ENCODE peak calls at places on chromosomes 5 and 9, in seven cellular contexts. P is PC-3, E is psoas muscle, N is left ventricle myocardium inferior, Q is GM23248, U is PC-9, G is astrocyte. W is an unnamed sample. For H3K27me3, the result is how much of the 10 kb centered on the place peaks cover.

GRCh38 chr5:4068171-4068570 is 472.5 kb downstream of the IRX1 start:
- DNase-seq in P (no peak), E (no peak), N (no peak), Q (no peak), U (no peak), G (no peak), W (no peak)

GRCh38 chr9:71830929-71831328 is 62.6 kb upstream of the CEMIP2 start:
- DNase-seq in P (peak), E (no peak), N (no peak), Q (no peak), U (no peak), G (peak), W (no peak)

GRCh38 chr9:26657958-26658357 is 234.6 kb downstream of the CAAP1 start:
- DNase-seq in P (peak), E (no peak), N (no peak), Q (no peak), U (no peak), G (no peak), W (no peak)

GRCh38 chr9:27183701-27184100 is 74.7 kb downstream of the TEK start:
- DNase-seq in P (peak), E (no peak), N (no peak), Q (peak), U (no peak), G (peak), W (no peak)

GRCh38 chr9:122567901-122568300 is 15.0 kb downstream of the OR1N2 start:
- DNase-seq in P (no peak), E (no peak), N (no peak), Q (no peak), U (no peak), G (no peak), W (no peak)

GRCh38 chr9:16985559-16986348 is 115.3 kb upstream of the BNC2 start:
- DNase-seq in P (peak), E (no peak), N (no peak), Q (peak), U (no peak), G (peak), W (peak)

GRCh38 chr5:151155777-151156731 is 1.5 kb downstream of the ANXA6 start:
- DNase-seq in P (no peak), E (no peak), N (no peak), Q (peak), U (no peak), G (peak), W (no peak)

GRCh38 chr9:26655166-26655565 is 237.4 kb downstream of the CAAP1 start:
- DNase-seq in P (no peak), E (no peak), N (no peak), Q (no peak), U (no peak), G (no peak), W (no peak)

GRCh38 chr9:131117111-131117761 is 8.2 kb upstream of the NUP214 start:
- DNase-seq in P (no peak), E (no peak), N (no peak), Q (no peak), U (no peak), G (no peak), W (peak)

GRCh38 chr5:13412040-13412595 is 532.4 kb downstream of the DNAH5 start:
- DNase-seq in P (no peak), E (no peak), N (no peak), Q (no peak), U (peak), G (no peak), W (no peak)

GRCh38 chr9:98572054-98572627 is 136.6 kb downstream of the GABBR2 start:
- DNase-seq in P (peak), E (no peak), N (no peak), Q (peak), U (no peak), G (no peak), W (no peak)

GRCh38 chr9:135951889-135952663 is 9.1 kb downstream of the UBAC1 start:
- DNase-seq in P (peak), E (peak), N (no peak), Q (no peak), U (peak), G (peak), W (no peak)

GRCh38 chr9:89626741-89627265 is 22.0 kb downstream of the GADD45G start:
- DNase-seq in P (no peak), E (no peak), N (no peak), Q (no peak), U (no peak), G (no peak), W (no peak)

GRCh38 chr9:89632136-89633135 is 27.6 kb downstream of the GADD45G start:
- DNase-seq in P (no peak), E (no peak), N (no peak), Q (no peak), U (no peak), G (no peak), W (peak)

GRCh38 chr9:89625721-89626687 is 21.2 kb downstream of the GADD45G start:
- DNase-seq in P (no peak), E (no peak), N (no peak), Q (no peak), U (no peak), G (no peak), W (no peak)

GRCh38 chr9:89631381-89631780 is 26.6 kb downstream of the GADD45G start:
- DNase-seq in P (no peak), E (no peak), N (no peak), Q (peak), U (no peak), G (no peak), W (no peak)

DNA sequence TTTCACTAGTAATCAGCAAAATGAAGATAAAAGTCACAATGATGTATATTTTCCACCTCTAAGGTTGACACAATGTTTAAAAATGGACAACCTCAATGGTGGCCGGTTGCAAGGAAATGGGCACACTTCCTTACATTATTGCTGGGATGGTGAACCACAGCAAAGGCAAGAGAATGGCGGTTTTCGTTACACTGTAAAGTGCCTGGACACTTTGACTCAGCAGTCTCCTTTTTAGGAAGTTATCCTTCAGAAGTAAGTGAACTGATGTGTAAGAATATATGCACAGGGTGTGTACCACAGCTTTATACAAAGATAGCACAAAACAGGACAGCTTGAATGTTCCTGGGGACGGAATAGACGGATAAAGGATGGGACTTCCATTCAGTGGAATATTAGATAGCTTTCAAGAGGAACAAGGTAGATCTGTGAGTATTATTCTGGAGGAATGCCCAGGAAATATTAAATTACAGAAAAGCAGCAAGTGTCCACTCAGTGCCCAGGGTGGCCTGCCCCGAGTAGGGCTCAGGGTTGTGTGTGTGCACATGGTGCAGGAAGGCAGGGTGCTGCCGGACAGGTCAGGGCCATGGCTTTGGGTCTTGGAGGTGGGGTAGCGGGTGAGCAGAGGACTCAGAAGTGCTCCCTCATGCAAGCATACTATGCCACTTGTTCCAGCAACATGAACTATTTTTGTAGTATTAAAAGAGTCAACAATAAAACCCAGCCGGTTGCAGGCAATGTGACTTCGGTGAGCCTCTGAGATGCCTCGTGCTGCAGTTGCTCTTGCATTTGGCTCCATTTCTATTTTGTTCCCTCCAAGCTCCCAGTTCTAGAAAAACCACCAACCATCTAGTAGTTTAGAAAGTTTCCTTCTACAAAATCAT is 24.5 kb downstream of the GADD45G start:
- DNase-seq in P (no peak), E (no peak), N (no peak), Q (no peak), U (no peak), G (no peak), W (no peak)
- H3K27me3 ChIP-seq in P (under half), E (under half), N (under half), Q (under half), U (half or more), G (under half), W (under half)

GRCh38 chr9:89363921-89364663 is 45.8 kb downstream of the SECISBP2 start:
- DNase-seq in P (no peak), E (no peak), N (no peak), Q (no peak), U (no peak), G (no peak), W (peak)
- H3K4me3 ChIP-seq in P (no peak), E (no peak), N (no peak), Q (no peak), U (no peak), G (no peak), W (no peak)

GRCh38 chr5:148963679-148964078 is 99.2 kb downstream of the SH3TC2 start:
- DNase-seq in P (no peak), E (no peak), N (no peak), Q (no peak), U (no peak), G (no peak), W (peak)

GRCh38 chr5:148966937-148967336 is 95.9 kb downstream of the SH3TC2 start:
- DNase-seq in P (no peak), E (no peak), N (no peak), Q (no peak), U (no peak), G (no peak), W (no peak)

GRCh38 chr5:148967783-148968182 is 95.1 kb downstream of the SH3TC2 start:
- DNase-seq in P (no peak), E (no peak), N (no peak), Q (peak), U (no peak), G (no peak), W (no peak)

GRCh38 chr5:148968311-148968710 is 94.6 kb downstream of the SH3TC2 start:
- DNase-seq in P (peak), E (no peak), N (no peak), Q (peak), U (no peak), G (no peak), W (no peak)

GRCh38 chr5:148966348-148966747 is 96.5 kb downstream of the SH3TC2 start:
- DNase-seq in P (no peak), E (peak), N (no peak), Q (no peak), U (no peak), G (no peak), W (no peak)
- H3K27ac ChIP-seq in P (peak), E (peak), N (peak), Q (peak), U (peak), G (peak), W (peak)

GRCh38 chr5:169221519-169221918 is 79.4 kb downstream of the SLIT3 start:
- DNase-seq in P (no peak), E (no peak), N (no peak), Q (no peak), U (no peak), G (no peak), W (no peak)

GRCh38 chr5:169218862-169219261 is 82.1 kb downstream of the SLIT3 start:
- DNase-seq in P (peak), E (no peak), N (no peak), Q (no peak), U (no peak), G (no peak), W (no peak)

GRCh38 chr5:169219961-169220360 is 81.0 kb downstream of the SLIT3 start:
- DNase-seq in P (no peak), E (no peak), N (no peak), Q (no peak), U (no peak), G (no peak), W (no peak)

GRCh38 chr5:169218176-169218575 is 82.8 kb downstream of the SLIT3 start:
- DNase-seq in P (no peak), E (no peak), N (no peak), Q (no peak), U (no peak), G (no peak), W (no peak)

GRCh38 chr5:169219351-169219750 is 81.6 kb downstream of the SLIT3 start:
- DNase-seq in P (no peak), E (no peak), N (no peak), Q (no peak), U (no peak), G (no peak), W (no peak)
- H3K27me3 ChIP-seq in P (under half), E (under half), N (under half), Q (under half), U (half or more), G (under half), W (under half)

DNA sequence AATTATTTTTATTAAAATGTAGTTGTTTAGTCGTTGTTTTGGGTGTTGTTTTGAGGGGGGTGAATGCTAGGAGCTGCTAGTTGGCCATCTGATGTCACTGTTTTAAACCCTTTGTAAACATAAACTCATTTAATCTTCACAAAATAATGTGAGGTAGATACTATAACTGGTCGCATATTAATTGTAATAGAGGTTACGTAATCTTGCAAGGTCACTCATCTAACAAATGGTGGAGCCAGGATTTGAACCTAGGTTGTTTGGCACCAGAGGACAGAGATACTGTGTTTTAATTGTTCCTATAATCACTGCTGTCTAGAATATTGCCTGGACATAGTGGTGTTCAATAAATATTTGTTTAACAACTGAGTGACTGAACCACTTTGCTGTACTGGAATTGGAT is 54.4 kb downstream of the LRRTM2 start:
- DNase-seq in P (no peak), E (no peak), N (no peak), Q (no peak), U (no peak), G (no peak), W (no peak)
- H3K4me3 ChIP-seq in P (no peak), E (no peak), N (no peak), Q (no peak), U (no peak), G (no peak), W (no peak)

GRCh38 chr9:70478963-70479641 is 64.6 kb upstream of the KLF9 start:
- DNase-seq in P (no peak), E (peak), N (no peak), Q (peak), U (peak), G (no peak), W (no peak)
- H3K27ac ChIP-seq in P (no peak), E (peak), N (peak), Q (no peak), U (no peak), G (no peak), W (peak)

GRCh38 chr9:959105-959504 is 17.4 kb upstream of the DMRT3 start:
- DNase-seq in P (no peak), E (no peak), N (no peak), Q (no peak), U (no peak), G (no peak), W (no peak)
- H3K27me3 ChIP-seq in P (under half), E (under half), N (half or more), Q (under half), U (half or more), G (under half), W (under half)

GRCh38 chr5:12162863-12163262 is 258.6 kb upstream of the CTNND2 start:
- DNase-seq in P (no peak), E (no peak), N (no peak), Q (no peak), U (no peak), G (no peak), W (no peak)
- H3K4me3 ChIP-seq in P (no peak), E (no peak), N (no peak), Q (no peak), U (no peak), G (no peak), W (no peak)

GRCh38 chr5:135163391-135163790 is 129.4 kb upstream of the PITX1 start:
- DNase-seq in P (no peak), E (no peak), N (no peak), Q (no peak), U (no peak), G (no peak), W (no peak)
- H3K27ac ChIP-seq in P (no peak), E (no peak), N (no peak), Q (no peak), U (no peak), G (no peak), W (no peak)

GRCh38 chr5:1155191-1156032 is 43.5 kb upstream of the SLC12A7 start:
- DNase-seq in P (no peak), E (no peak), N (no peak), Q (no peak), U (no peak), G (no peak), W (no peak)
- H3K27me3 ChIP-seq in P (under half), E (half or more), N (under half), Q (under half), U (under half), G (under half), W (under half)